ENCODE peak calls at places on chromosomes 3 and 15, in ten cellular contexts. One of them, this sample, is unnamed.

GRCh38 chr3:60034047-60034446 is 984.2 kb upstream of the CFAP20DC start:
- DNase-seq in left ventricle myocardium inferior: no peak
- DNase-seq in foreskin fibroblast: no peak
- DNase-seq in WTC11: no peak
- DNase-seq in IMR-90: no peak
- DNase-seq in sigmoid colon: no peak
- DNase-seq in breast epithelium: no peak
- DNase-seq in lower leg skin: no peak
- DNase-seq in PC-3: no peak
- DNase-seq in body of pancreas: no peak
- DNase-seq in this sample: no peak

GRCh38 chr3:158347966-158348365 is 223.0 kb upstream of the MLF1 start:
- DNase-seq in PC-3: no peak
- DNase-seq in breast epithelium: no peak
- DNase-seq in lower leg skin: no peak
- DNase-seq in sigmoid colon: no peak
- DNase-seq in left ventricle myocardium inferior: no peak
- DNase-seq in IMR-90: peak
- DNase-seq in WTC11: no peak
- DNase-seq in foreskin fibroblast: no peak
- DNase-seq in body of pancreas: no peak
- DNase-seq in this sample: peak

GRCh38 chr15:33871911-33872760 is 96.2 kb upstream of the CHRM5 start:
- DNase-seq in foreskin fibroblast: peak
- DNase-seq in lower leg skin: no peak
- DNase-seq in left ventricle myocardium inferior: no peak
- DNase-seq in breast epithelium: no peak
- DNase-seq in WTC11: no peak
- DNase-seq in sigmoid colon: no peak
- DNase-seq in IMR-90: peak
- DNase-seq in body of pancreas: no peak
- DNase-seq in PC-3: peak
- DNase-seq in this sample: peak

GRCh38 chr3:43034911-43035310 is 55.8 kb downstream of the GASK1A start:
- DNase-seq in left ventricle myocardium inferior: no peak
- DNase-seq in sigmoid colon: peak
- DNase-seq in foreskin fibroblast: no peak
- DNase-seq in body of pancreas: no peak
- DNase-seq in WTC11: no peak
- DNase-seq in PC-3: no peak
- DNase-seq in breast epithelium: no peak
- DNase-seq in lower leg skin: no peak
- DNase-seq in IMR-90: no peak
- DNase-seq in this sample: no peak

GRCh38 chr3:53842436-53843194 is 3.6 kb downstream of the CHDH start:
- DNase-seq in body of pancreas: peak
- DNase-seq in IMR-90: peak
- DNase-seq in left ventricle myocardium inferior: no peak
- DNase-seq in breast epithelium: peak
- DNase-seq in WTC11: peak
- DNase-seq in sigmoid colon: no peak
- DNase-seq in PC-3: peak
- DNase-seq in foreskin fibroblast: peak
- DNase-seq in lower leg skin: peak
- DNase-seq in this sample: peak

GRCh38 chr3:124163689-124164088 is 171.8 kb upstream of the ROPN1 start:
- DNase-seq in sigmoid colon: no peak
- DNase-seq in left ventricle myocardium inferior: no peak
- DNase-seq in lower leg skin: no peak
- DNase-seq in foreskin fibroblast: no peak
- DNase-seq in breast epithelium: no peak
- DNase-seq in IMR-90: no peak
- DNase-seq in WTC11: no peak
- DNase-seq in body of pancreas: no peak
- DNase-seq in PC-3: no peak
- DNase-seq in this sample: no peak

GRCh38 chr15:68403161-68403941 is 28.6 kb downstream of the ITGA11 start:
- DNase-seq in breast epithelium: no peak
- DNase-seq in IMR-90: no peak
- DNase-seq in foreskin fibroblast: no peak
- DNase-seq in lower leg skin: peak
- DNase-seq in sigmoid colon: no peak
- DNase-seq in WTC11: no peak
- DNase-seq in PC-3: no peak
- DNase-seq in body of pancreas: no peak
- DNase-seq in left ventricle myocardium inferior: no peak
- DNase-seq in this sample: no peak

GRCh38 chr15:44128443-44128842 is 66.6 kb downstream of the FRMD5 start:
- DNase-seq in body of pancreas: no peak
- DNase-seq in foreskin fibroblast: no peak
- DNase-seq in sigmoid colon: no peak
- DNase-seq in PC-3: no peak
- DNase-seq in breast epithelium: no peak
- DNase-seq in WTC11: no peak
- DNase-seq in left ventricle myocardium inferior: no peak
- DNase-seq in lower leg skin: no peak
- DNase-seq in IMR-90: no peak
- DNase-seq in this sample: no peak

GRCh38 chr15:86055688-86056087 is 24.0 kb upstream of the AGBL1 start:
- DNase-seq in PC-3: no peak
- DNase-seq in foreskin fibroblast: no peak
- DNase-seq in left ventricle myocardium inferior: no peak
- DNase-seq in IMR-90: no peak
- DNase-seq in breast epithelium: no peak
- DNase-seq in sigmoid colon: no peak
- DNase-seq in lower leg skin: no peak
- DNase-seq in body of pancreas: no peak
- DNase-seq in WTC11: no peak
- DNase-seq in this sample: no peak

GRCh38 chr15:70505971-70506887 is 257.1 kb downstream of the UACA start:
- DNase-seq in WTC11: peak
- DNase-seq in foreskin fibroblast: no peak
- DNase-seq in body of pancreas: no peak
- DNase-seq in IMR-90: no peak
- DNase-seq in sigmoid colon: no peak
- DNase-seq in left ventricle myocardium inferior: no peak
- DNase-seq in breast epithelium: no peak
- DNase-seq in lower leg skin: no peak
- DNase-seq in PC-3: peak
- DNase-seq in this sample: no peak

GRCh38 chr15:37099321-37100108 is 834 bp downstream of the MEIS2 start:
- DNase-seq in WTC11: no peak
- DNase-seq in left ventricle myocardium inferior: no peak
- DNase-seq in IMR-90: peak
- DNase-seq in body of pancreas: no peak
- DNase-seq in sigmoid colon: peak
- DNase-seq in lower leg skin: no peak
- DNase-seq in PC-3: peak
- DNase-seq in breast epithelium: no peak
- DNase-seq in foreskin fibroblast: no peak
- DNase-seq in this sample: no peak

GRCh38 chr3:61331937-61332590 is 80.8 kb upstream of the FHIT start:
- DNase-seq in foreskin fibroblast: no peak
- DNase-seq in body of pancreas: no peak
- DNase-seq in sigmoid colon: no peak
- DNase-seq in lower leg skin: no peak
- DNase-seq in PC-3: no peak
- DNase-seq in IMR-90: no peak
- DNase-seq in breast epithelium: no peak
- DNase-seq in WTC11: peak
- DNase-seq in left ventricle myocardium inferior: no peak
- DNase-seq in this sample: no peak

GRCh38 chr3:66500575-66501482 is at the start of gene LRIG1:
- DNase-seq in body of pancreas: peak
- DNase-seq in breast epithelium: peak
- DNase-seq in lower leg skin: peak
- DNase-seq in IMR-90: peak
- DNase-seq in WTC11: peak
- DNase-seq in foreskin fibroblast: peak
- DNase-seq in left ventricle myocardium inferior: peak
- DNase-seq in PC-3: peak
- DNase-seq in sigmoid colon: peak
- DNase-seq in this sample: peak
- TF ChIP-seq CTCF in body of pancreas: peak
- TF ChIP-seq CTCF in breast epithelium: peak
- TF ChIP-seq CTCF in lower leg skin: no peak
- TF ChIP-seq CTCF in IMR-90: peak
- TF ChIP-seq CTCF in WTC11: no peak
- TF ChIP-seq CTCF in foreskin fibroblast: no peak
- TF ChIP-seq CTCF in left ventricle myocardium inferior: peak
- TF ChIP-seq CTCF in PC-3: no peak
- TF ChIP-seq CTCF in sigmoid colon: peak
- TF ChIP-seq CTCF in this sample: peak

DNA sequence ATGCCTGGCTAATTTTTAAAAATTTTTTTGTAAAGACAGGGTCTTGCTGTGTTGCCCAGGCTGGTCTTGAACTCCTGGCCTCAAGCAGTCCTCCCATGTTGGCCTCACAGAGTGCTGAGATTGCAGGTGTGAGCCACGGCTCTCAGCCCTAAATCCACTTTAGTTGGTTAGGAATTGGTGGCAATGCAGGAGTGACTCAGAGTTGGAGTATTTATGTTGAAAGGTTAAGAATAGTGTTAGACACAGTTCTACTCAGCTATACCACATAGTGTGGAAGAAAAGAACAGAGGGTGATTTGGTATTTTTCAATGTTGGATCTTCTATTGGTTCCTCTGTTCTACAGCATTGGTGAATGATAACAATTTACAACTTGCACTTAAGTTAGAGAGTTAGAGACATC is 7.6 kb downstream of the ZNF639 start:
- DNase-seq in lower leg skin: no peak
- DNase-seq in WTC11: no peak
- DNase-seq in foreskin fibroblast: no peak
- DNase-seq in breast epithelium: no peak
- DNase-seq in sigmoid colon: no peak
- DNase-seq in left ventricle myocardium inferior: no peak
- DNase-seq in PC-3: no peak
- DNase-seq in IMR-90: peak
- DNase-seq in body of pancreas: no peak
- DNase-seq in this sample: no peak
- TF ChIP-seq CTCF in lower leg skin: no peak
- TF ChIP-seq CTCF in WTC11: no peak
- TF ChIP-seq CTCF in foreskin fibroblast: no peak
- TF ChIP-seq CTCF in breast epithelium: no peak
- TF ChIP-seq CTCF in sigmoid colon: no peak
- TF ChIP-seq CTCF in left ventricle myocardium inferior: no peak
- TF ChIP-seq CTCF in PC-3: no peak
- TF ChIP-seq CTCF in IMR-90: no peak
- TF ChIP-seq CTCF in body of pancreas: no peak
- TF ChIP-seq CTCF in this sample: no peak

GRCh38 chr15:89115547-89115946 is 27.3 kb downstream of the ABHD2 start:
- DNase-seq in IMR-90: no peak
- DNase-seq in WTC11: peak
- DNase-seq in foreskin fibroblast: no peak
- DNase-seq in breast epithelium: no peak
- DNase-seq in left ventricle myocardium inferior: no peak
- DNase-seq in sigmoid colon: no peak
- DNase-seq in PC-3: peak
- DNase-seq in lower leg skin: no peak
- DNase-seq in body of pancreas: peak
- DNase-seq in this sample: no peak

GRCh38 chr15:89118481-89118989 is 30.3 kb downstream of the ABHD2 start:
- DNase-seq in sigmoid colon: no peak
- DNase-seq in foreskin fibroblast: no peak
- DNase-seq in PC-3: no peak
- DNase-seq in IMR-90: no peak
- DNase-seq in WTC11: no peak
- DNase-seq in left ventricle myocardium inferior: no peak
- DNase-seq in body of pancreas: no peak
- DNase-seq in lower leg skin: no peak
- DNase-seq in breast epithelium: no peak
- DNase-seq in this sample: no peak

GRCh38 chr15:89119489-89120478 is 31.5 kb downstream of the ABHD2 start:
- DNase-seq in breast epithelium: no peak
- DNase-seq in IMR-90: peak
- DNase-seq in sigmoid colon: no peak
- DNase-seq in foreskin fibroblast: no peak
- DNase-seq in body of pancreas: peak
- DNase-seq in left ventricle myocardium inferior: no peak
- DNase-seq in WTC11: no peak
- DNase-seq in lower leg skin: no peak
- DNase-seq in PC-3: peak
- DNase-seq in this sample: peak

GRCh38 chr15:89116404-89116803 is 28.1 kb downstream of the ABHD2 start:
- DNase-seq in breast epithelium: no peak
- DNase-seq in WTC11: no peak
- DNase-seq in left ventricle myocardium inferior: no peak
- DNase-seq in foreskin fibroblast: no peak
- DNase-seq in lower leg skin: no peak
- DNase-seq in IMR-90: peak
- DNase-seq in body of pancreas: no peak
- DNase-seq in sigmoid colon: no peak
- DNase-seq in PC-3: no peak
- DNase-seq in this sample: no peak

DNA sequence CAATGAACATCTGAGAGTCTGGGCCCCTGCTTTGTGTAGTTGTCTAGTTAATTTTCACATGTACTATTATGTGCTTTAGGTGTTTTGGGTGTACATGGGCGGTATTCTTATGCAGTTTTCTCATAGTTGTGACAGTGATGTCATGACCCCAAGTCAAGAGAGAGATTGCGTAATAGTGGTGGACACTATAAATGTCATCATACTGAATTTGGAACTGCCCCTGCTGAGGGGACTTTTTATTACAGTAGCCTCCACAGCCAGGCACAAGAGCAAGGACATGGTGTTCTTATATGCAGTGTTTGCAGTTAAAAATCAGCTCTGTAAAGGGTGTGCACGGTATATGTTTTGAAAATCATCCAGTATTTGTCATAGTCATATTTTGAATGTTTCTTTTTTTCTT is 29.5 kb downstream of the ABHD2 start:
- DNase-seq in breast epithelium: no peak
- DNase-seq in foreskin fibroblast: no peak
- DNase-seq in body of pancreas: no peak
- DNase-seq in IMR-90: no peak
- DNase-seq in WTC11: no peak
- DNase-seq in sigmoid colon: no peak
- DNase-seq in left ventricle myocardium inferior: no peak
- DNase-seq in lower leg skin: no peak
- DNase-seq in PC-3: no peak
- DNase-seq in this sample: no peak
- TF ChIP-seq CTCF in breast epithelium: no peak
- TF ChIP-seq CTCF in foreskin fibroblast: no peak
- TF ChIP-seq CTCF in body of pancreas: no peak
- TF ChIP-seq CTCF in IMR-90: no peak
- TF ChIP-seq CTCF in WTC11: no peak
- TF ChIP-seq CTCF in sigmoid colon: no peak
- TF ChIP-seq CTCF in left ventricle myocardium inferior: no peak
- TF ChIP-seq CTCF in lower leg skin: no peak
- TF ChIP-seq CTCF in PC-3: no peak
- TF ChIP-seq CTCF in this sample: no peak

DNA sequence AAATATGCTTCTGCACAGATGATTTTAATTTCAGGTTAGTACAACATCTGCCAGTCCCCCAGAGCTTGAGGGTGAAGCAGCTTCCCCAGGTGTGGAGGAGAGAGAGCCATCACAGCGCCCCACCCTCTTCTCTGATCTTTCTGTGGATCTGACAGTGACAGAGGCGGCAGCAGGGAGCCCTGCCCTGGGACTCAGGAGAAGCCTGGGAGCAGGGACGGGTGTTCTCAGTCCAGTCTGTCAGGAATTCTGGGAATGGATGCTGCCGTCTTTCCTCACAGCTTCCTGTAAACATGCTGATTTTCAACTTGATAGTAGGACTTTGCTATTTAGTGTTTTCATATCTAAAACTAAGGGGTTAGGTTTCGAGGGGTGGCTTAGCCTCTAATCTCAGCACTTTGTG is 11.4 kb upstream of the RAB8B start:
- DNase-seq in lower leg skin: no peak
- DNase-seq in foreskin fibroblast: no peak
- DNase-seq in IMR-90: no peak
- DNase-seq in left ventricle myocardium inferior: no peak
- DNase-seq in breast epithelium: no peak
- DNase-seq in sigmoid colon: no peak
- DNase-seq in body of pancreas: no peak
- DNase-seq in WTC11: no peak
- DNase-seq in PC-3: no peak
- DNase-seq in this sample: no peak
- TF ChIP-seq CTCF in lower leg skin: no peak
- TF ChIP-seq CTCF in foreskin fibroblast: no peak
- TF ChIP-seq CTCF in IMR-90: no peak
- TF ChIP-seq CTCF in left ventricle myocardium inferior: no peak
- TF ChIP-seq CTCF in breast epithelium: no peak
- TF ChIP-seq CTCF in sigmoid colon: no peak
- TF ChIP-seq CTCF in body of pancreas: no peak
- TF ChIP-seq CTCF in WTC11: no peak
- TF ChIP-seq CTCF in PC-3: no peak
- TF ChIP-seq CTCF in this sample: no peak